ENCODE peak calls at places on chromosomes 12 and 14, in ten cellular contexts. One of them, this sample, is unnamed.

GRCh38 chr12:109309441-109310246 is 560 bp upstream of the FOXN4 start:
- DNase-seq in GM04504: no peak
- DNase-seq in BE2C: peak; percentile 30
- DNase-seq in iris pigment epithelial cell: no peak
- DNase-seq in frontal cortex: peak; percentile 46
- DNase-seq in CD4-positive, alpha-beta memory T cell: no peak
- DNase-seq in upper lobe of left lung: peak; percentile 86
- DNase-seq in sciatic nerve: no peak
- DNase-seq in GM12878: no peak
- DNase-seq in astrocyte of the spinal cord: no peak
- DNase-seq in this sample: no peak

GRCh38 chr12:119440961-119441360 is 106.4 kb downstream of the CCDC60 start:
- DNase-seq in upper lobe of left lung: no peak
- DNase-seq in frontal cortex: no peak
- DNase-seq in GM04504: no peak
- DNase-seq in BE2C: no peak
- DNase-seq in CD4-positive, alpha-beta memory T cell: no peak
- DNase-seq in GM12878: no peak
- DNase-seq in astrocyte of the spinal cord: no peak
- DNase-seq in sciatic nerve: no peak
- DNase-seq in iris pigment epithelial cell: no peak
- DNase-seq in this sample: no peak

GRCh38 chr12:13596714-13597113 is 384.7 kb downstream of the GRIN2B start:
- DNase-seq in CD4-positive, alpha-beta memory T cell: no peak
- DNase-seq in upper lobe of left lung: no peak
- DNase-seq in GM12878: no peak
- DNase-seq in frontal cortex: no peak
- DNase-seq in BE2C: no peak
- DNase-seq in astrocyte of the spinal cord: no peak
- DNase-seq in sciatic nerve: no peak
- DNase-seq in iris pigment epithelial cell: no peak
- DNase-seq in GM04504: no peak
- DNase-seq in this sample: no peak

GRCh38 chr14:61280092-61280525 is 1.0 kb downstream of the TMEM30B start:
- DNase-seq in GM04504: no peak
- DNase-seq in CD4-positive, alpha-beta memory T cell: no peak
- DNase-seq in iris pigment epithelial cell: no peak
- DNase-seq in upper lobe of left lung: peak; percentile 91
- DNase-seq in sciatic nerve: no peak
- DNase-seq in BE2C: no peak
- DNase-seq in GM12878: no peak
- DNase-seq in frontal cortex: no peak
- DNase-seq in astrocyte of the spinal cord: no peak
- DNase-seq in this sample: no peak

GRCh38 chr12:2052861-2053674 is at the start of gene CACNA1C:
- DNase-seq in GM12878: no peak
- DNase-seq in CD4-positive, alpha-beta memory T cell: peak; percentile 45
- DNase-seq in BE2C: peak; percentile 64
- DNase-seq in GM04504: peak; percentile 46
- DNase-seq in upper lobe of left lung: peak; percentile 93
- DNase-seq in astrocyte of the spinal cord: peak; percentile 52
- DNase-seq in frontal cortex: peak; percentile 75
- DNase-seq in iris pigment epithelial cell: peak; percentile 66
- DNase-seq in sciatic nerve: peak; percentile 73
- DNase-seq in this sample: peak; percentile 86

GRCh38 chr12:94954029-94954685 is 49.3 kb downstream of the NDUFA12 start:
- DNase-seq in GM04504: no peak
- DNase-seq in GM12878: no peak
- DNase-seq in sciatic nerve: no peak
- DNase-seq in frontal cortex: peak; percentile 22
- DNase-seq in iris pigment epithelial cell: peak; percentile 81
- DNase-seq in CD4-positive, alpha-beta memory T cell: no peak
- DNase-seq in BE2C: no peak
- DNase-seq in astrocyte of the spinal cord: peak; percentile 11
- DNase-seq in upper lobe of left lung: no peak
- DNase-seq in this sample: no peak

GRCh38 chr12:131862994-131863710 is 31.3 kb upstream of the ULK1 start:
- DNase-seq in iris pigment epithelial cell: peak; percentile 21
- DNase-seq in CD4-positive, alpha-beta memory T cell: no peak
- DNase-seq in upper lobe of left lung: no peak
- DNase-seq in GM12878: no peak
- DNase-seq in astrocyte of the spinal cord: peak; percentile 33
- DNase-seq in sciatic nerve: no peak
- DNase-seq in frontal cortex: peak; percentile 22
- DNase-seq in GM04504: no peak
- DNase-seq in BE2C: peak; percentile 41
- DNase-seq in this sample: no peak

GRCh38 chr14:75200451-75200850 is 24.0 kb upstream of the TMED10 start:
- DNase-seq in iris pigment epithelial cell: no peak
- DNase-seq in BE2C: no peak
- DNase-seq in CD4-positive, alpha-beta memory T cell: no peak
- DNase-seq in GM12878: no peak
- DNase-seq in frontal cortex: no peak
- DNase-seq in upper lobe of left lung: no peak
- DNase-seq in astrocyte of the spinal cord: no peak
- DNase-seq in sciatic nerve: no peak
- DNase-seq in GM04504: no peak
- DNase-seq in this sample: no peak

GRCh38 chr12:49296836-49297694 is 2.1 kb downstream of the PRPH start:
- DNase-seq in CD4-positive, alpha-beta memory T cell: peak; percentile 52
- DNase-seq in GM12878: no peak
- DNase-seq in upper lobe of left lung: peak; percentile 82
- DNase-seq in frontal cortex: no peak
- DNase-seq in iris pigment epithelial cell: no peak
- DNase-seq in BE2C: peak; percentile 48
- DNase-seq in GM04504: no peak
- DNase-seq in sciatic nerve: no peak
- DNase-seq in astrocyte of the spinal cord: no peak
- DNase-seq in this sample: peak; percentile 54

GRCh38 chr14:64889352-64889751 is 9.6 kb upstream of the SPTB start:
- DNase-seq in astrocyte of the spinal cord: no peak
- DNase-seq in GM12878: no peak
- DNase-seq in sciatic nerve: no peak
- DNase-seq in GM04504: no peak
- DNase-seq in frontal cortex: no peak
- DNase-seq in BE2C: no peak
- DNase-seq in CD4-positive, alpha-beta memory T cell: no peak
- DNase-seq in upper lobe of left lung: no peak
- DNase-seq in iris pigment epithelial cell: no peak
- DNase-seq in this sample: no peak

GRCh38 chr12:4133636-4134433 is 139.7 kb upstream of the CCND2 start:
- DNase-seq in frontal cortex: no peak
- DNase-seq in GM04504: no peak
- DNase-seq in GM12878: no peak
- DNase-seq in CD4-positive, alpha-beta memory T cell: no peak
- DNase-seq in sciatic nerve: no peak
- DNase-seq in upper lobe of left lung: no peak
- DNase-seq in astrocyte of the spinal cord: no peak
- DNase-seq in iris pigment epithelial cell: no peak
- DNase-seq in BE2C: no peak
- DNase-seq in this sample: peak; percentile 37

GRCh38 chr12:632102-632696 is 31.0 kb downstream of the NINJ2 start:
- DNase-seq in astrocyte of the spinal cord: peak; percentile 98
- DNase-seq in BE2C: no peak
- DNase-seq in iris pigment epithelial cell: peak; percentile 96
- DNase-seq in upper lobe of left lung: no peak
- DNase-seq in frontal cortex: no peak
- DNase-seq in GM12878: no peak
- DNase-seq in CD4-positive, alpha-beta memory T cell: no peak
- DNase-seq in GM04504: peak; percentile 60
- DNase-seq in sciatic nerve: no peak
- DNase-seq in this sample: no peak

GRCh38 chr12:26100966-26101744 is 23.7 kb downstream of the BHLHE41 start:
- DNase-seq in sciatic nerve: no peak
- DNase-seq in GM12878: no peak
- DNase-seq in astrocyte of the spinal cord: no peak
- DNase-seq in CD4-positive, alpha-beta memory T cell: no peak
- DNase-seq in BE2C: no peak
- DNase-seq in frontal cortex: no peak
- DNase-seq in GM04504: no peak
- DNase-seq in iris pigment epithelial cell: no peak
- DNase-seq in upper lobe of left lung: no peak
- DNase-seq in this sample: no peak

GRCh38 chr12:6271281-6271680 is 39.2 kb upstream of the PLEKHG6 start:
- DNase-seq in frontal cortex: no peak
- DNase-seq in sciatic nerve: no peak
- DNase-seq in GM04504: no peak
- DNase-seq in iris pigment epithelial cell: no peak
- DNase-seq in CD4-positive, alpha-beta memory T cell: no peak
- DNase-seq in GM12878: no peak
- DNase-seq in upper lobe of left lung: no peak
- DNase-seq in astrocyte of the spinal cord: no peak
- DNase-seq in BE2C: no peak
- DNase-seq in this sample: peak; percentile 51

GRCh38 chr12:114982760-114983159 is 298.8 kb upstream of the TBX3 start:
- DNase-seq in CD4-positive, alpha-beta memory T cell: no peak
- DNase-seq in BE2C: peak; percentile 26
- DNase-seq in GM12878: no peak
- DNase-seq in frontal cortex: no peak
- DNase-seq in astrocyte of the spinal cord: no peak
- DNase-seq in upper lobe of left lung: no peak
- DNase-seq in sciatic nerve: no peak
- DNase-seq in iris pigment epithelial cell: no peak
- DNase-seq in GM04504: no peak
- DNase-seq in this sample: no peak

GRCh38 chr12:67910360-67911292 is 78.6 kb upstream of the IFNG-AS1 start:
- DNase-seq in GM04504: peak; percentile 97
- DNase-seq in sciatic nerve: no peak
- DNase-seq in astrocyte of the spinal cord: peak; percentile 90
- DNase-seq in iris pigment epithelial cell: peak; percentile 93
- DNase-seq in GM12878: no peak
- DNase-seq in CD4-positive, alpha-beta memory T cell: no peak
- DNase-seq in BE2C: no peak
- DNase-seq in upper lobe of left lung: no peak
- DNase-seq in frontal cortex: no peak
- DNase-seq in this sample: no peak

GRCh38 chr14:69693145-69693544 is 73.8 kb upstream of the SRSF5 start:
- DNase-seq in CD4-positive, alpha-beta memory T cell: no peak
- DNase-seq in iris pigment epithelial cell: no peak
- DNase-seq in GM12878: no peak
- DNase-seq in frontal cortex: no peak
- DNase-seq in sciatic nerve: no peak
- DNase-seq in upper lobe of left lung: no peak
- DNase-seq in astrocyte of the spinal cord: no peak
- DNase-seq in GM04504: no peak
- DNase-seq in BE2C: no peak
- DNase-seq in this sample: no peak

GRCh38 chr14:34224221-34224620 is 237.8 kb downstream of the SPTSSA start:
- DNase-seq in astrocyte of the spinal cord: no peak
- DNase-seq in BE2C: no peak
- DNase-seq in frontal cortex: no peak
- DNase-seq in sciatic nerve: no peak
- DNase-seq in GM12878: no peak
- DNase-seq in CD4-positive, alpha-beta memory T cell: no peak
- DNase-seq in GM04504: no peak
- DNase-seq in iris pigment epithelial cell: no peak
- DNase-seq in upper lobe of left lung: no peak
- DNase-seq in this sample: no peak

GRCh38 chr12:29427964-29428363 is 47.0 kb upstream of the ERGIC2 start:
- DNase-seq in iris pigment epithelial cell: no peak
- DNase-seq in sciatic nerve: no peak
- DNase-seq in frontal cortex: no peak
- DNase-seq in upper lobe of left lung: no peak
- DNase-seq in GM12878: peak; percentile 37
- DNase-seq in astrocyte of the spinal cord: no peak
- DNase-seq in BE2C: no peak
- DNase-seq in CD4-positive, alpha-beta memory T cell: no peak
- DNase-seq in GM04504: no peak
- DNase-seq in this sample: no peak

GRCh38 chr12:9792961-9793617 is 32.4 kb upstream of the CD69 start:
- DNase-seq in upper lobe of left lung: no peak
- DNase-seq in GM04504: no peak
- DNase-seq in sciatic nerve: no peak
- DNase-seq in frontal cortex: no peak
- DNase-seq in iris pigment epithelial cell: peak; percentile 70
- DNase-seq in BE2C: no peak
- DNase-seq in CD4-positive, alpha-beta memory T cell: no peak
- DNase-seq in astrocyte of the spinal cord: peak; percentile 41
- DNase-seq in GM12878: no peak
- DNase-seq in this sample: no peak

GRCh38 chr12:5745251-5745888 is 199.7 kb downstream of the ANO2 start:
- DNase-seq in iris pigment epithelial cell: peak; percentile 16
- DNase-seq in BE2C: peak; percentile 76
- DNase-seq in CD4-positive, alpha-beta memory T cell: no peak
- DNase-seq in frontal cortex: peak; percentile 38
- DNase-seq in GM04504: peak; percentile 44
- DNase-seq in GM12878: no peak
- DNase-seq in astrocyte of the spinal cord: peak; percentile 29
- DNase-seq in upper lobe of left lung: no peak
- DNase-seq in sciatic nerve: peak; percentile 79
- DNase-seq in this sample: no peak

GRCh38 chr14:61559641-61560201 is 135.6 kb upstream of the HIF1A start:
- DNase-seq in iris pigment epithelial cell: no peak
- DNase-seq in GM04504: no peak
- DNase-seq in frontal cortex: no peak
- DNase-seq in BE2C: peak; percentile 92
- DNase-seq in CD4-positive, alpha-beta memory T cell: no peak
- DNase-seq in upper lobe of left lung: no peak
- DNase-seq in GM12878: no peak
- DNase-seq in astrocyte of the spinal cord: no peak
- DNase-seq in sciatic nerve: no peak
- DNase-seq in this sample: no peak

GRCh38 chr12:13390381-13390856 is 193.9 kb downstream of the EMP1 start:
- DNase-seq in CD4-positive, alpha-beta memory T cell: no peak
- DNase-seq in GM04504: peak; percentile 34
- DNase-seq in GM12878: no peak
- DNase-seq in upper lobe of left lung: peak; percentile 72
- DNase-seq in astrocyte of the spinal cord: peak; percentile 78
- DNase-seq in iris pigment epithelial cell: peak; percentile 15
- DNase-seq in BE2C: peak; percentile 97
- DNase-seq in frontal cortex: peak; percentile 60
- DNase-seq in sciatic nerve: peak; percentile 84
- DNase-seq in this sample: peak; percentile 97

GRCh38 chr12:30019386-30020140 is 235.8 kb upstream of the TMTC1 start:
- DNase-seq in sciatic nerve: no peak
- DNase-seq in GM12878: no peak
- DNase-seq in frontal cortex: no peak
- DNase-seq in iris pigment epithelial cell: no peak
- DNase-seq in upper lobe of left lung: no peak
- DNase-seq in BE2C: peak; percentile 26
- DNase-seq in CD4-positive, alpha-beta memory T cell: no peak
- DNase-seq in GM04504: no peak
- DNase-seq in astrocyte of the spinal cord: no peak
- DNase-seq in this sample: no peak